ENCODE peak calls at places on chromosomes 13 and 19, in six cellular contexts. M is epithelial cell of esophagus, R is C1 segment of cervical spinal cord, B is left kidney, Y is GM04504, L is type B pancreatic cell. C is an unnamed sample.
A peak's percentile ranks its signal among the peaks of the same experiment; 100 is the strongest.

GRCh38 chr19:5663904-5664303 is 16.4 kb downstream of the MICOS13 start:
- DNase-seq in M (no peak), R (no peak), B (no peak), Y (no peak), L (no peak), C (no peak)

GRCh38 chr13:113491418-113491883 is 940 bp upstream of the DCUN1D2 start:
- DNase-seq in M (peak; percentile 27), R (no peak), B (peak; percentile 77), Y (peak; percentile 11), L (no peak), C (peak; percentile 15)

GRCh38 chr13:112705286-112705685 is 15.4 kb downstream of the ATP11A start:
- DNase-seq in M (no peak), R (no peak), B (no peak), Y (no peak), L (no peak), C (no peak)

GRCh38 chr13:97474581-97474980 is 40.6 kb downstream of the RAP2A start:
- DNase-seq in M (no peak), R (no peak), B (peak; percentile 60), Y (no peak), L (no peak), C (no peak)

GRCh38 chr19:13104848-13105646 is 2.4 kb upstream of the LYL1 start:
- DNase-seq in M (no peak), R (no peak), B (no peak), Y (no peak), L (no peak), C (no peak)

GRCh38 chr19:50435221-50435620 is 2.5 kb downstream of the MYBPC2 start:
- DNase-seq in M (no peak), R (no peak), B (no peak), Y (no peak), L (no peak), C (no peak)

GRCh38 chr13:111486801-111487200 is 166.4 kb downstream of the TEX29 start:
- DNase-seq in M (no peak), R (no peak), B (no peak), Y (no peak), L (peak; percentile 40), C (no peak)

GRCh38 chr13:36074659-36075058 is 56.5 kb downstream of the DCLK1 start:
- DNase-seq in M (no peak), R (no peak), B (peak; percentile 26), Y (no peak), L (no peak), C (no peak)

GRCh38 chr13:63367522-63368198 is 1952.0 kb upstream of the PCDH20 start:
- DNase-seq in M (no peak), R (no peak), B (no peak), Y (peak; percentile 1), L (no peak), C (no peak)

GRCh38 chr13:34114581-34114980 is 296.6 kb downstream of the RFC3 start:
- DNase-seq in M (no peak), R (no peak), B (no peak), Y (no peak), L (no peak), C (no peak)

GRCh38 chr13:95481051-95481775 is 71.3 kb upstream of the CLDN10 start:
- DNase-seq in M (peak; percentile 25), R (no peak), B (no peak), Y (no peak), L (no peak), C (peak; percentile 56)

GRCh38 chr19:39110263-39110967 is 15.2 kb upstream of the PAK4 start:
- DNase-seq in M (peak; percentile 50), R (peak; percentile 22), B (peak; percentile 67), Y (no peak), L (no peak), C (no peak)

GRCh38 chr13:99969934-99970760 is 1.4 kb downstream of the ZIC5 start:
- DNase-seq in M (no peak), R (no peak), B (peak; percentile 48), Y (no peak), L (peak; percentile 67), C (peak; percentile 55)

GRCh38 chr13:20401958-20402856 is 123.5 kb downstream of the CRYL1 start:
- DNase-seq in M (peak; percentile 85), R (no peak), B (peak; percentile 37), Y (no peak), L (peak; percentile 55), C (peak; percentile 46)

C was measured in HT1080.